ENCODE peak calls at places on chromosome 2, in six cellular contexts. L is activated gamma-delta T cell treated with Interleukin-2 at 50 U/mL for 16 hours, D is GM06990, P is left cardiac atrium, O is NCI-H1694, V is NCI-H1105 treated with DMSO at 0.1 percent for 48 hours. U is an unnamed sample.

GRCh38 chr2:13919981-13920382 is 712.5 kb upstream of the LRATD1 start:
- DNase-seq in L (no peak), P (no peak), D (no peak), O (no peak), V (no peak), U (no peak)

GRCh38 chr2:25230128-25230527 is 61.7 kb upstream of the POMC start:
- DNase-seq in P (no peak), D (no peak), L (no peak), V (peak), O (no peak), U (peak)

GRCh38 chr2:169146220-169146619 is 76.9 kb downstream of the DHRS9 start:
- DNase-seq in D (no peak), L (no peak), O (no peak), V (no peak), P (no peak), U (no peak)

GRCh38 chr2:218228366-218229092 is 11.5 kb downstream of the ARPC2 start:
- DNase-seq in O (no peak), P (no peak), L (no peak), V (no peak), D (no peak), U (no peak)

GRCh38 chr2:99660616-99661416 is 171.0 kb upstream of the REV1 start:
- DNase-seq in L (no peak), V (no peak), P (no peak), D (no peak), O (no peak), U (no peak)

GRCh38 chr2:20294231-20294630 is 56.4 kb downstream of the PUM2 start:
- DNase-seq in V (no peak), L (no peak), O (no peak), D (no peak), P (no peak), U (no peak)

GRCh38 chr2:189580662-189581353 is at the start of gene SLC40A1:
- DNase-seq in O (no peak), D (peak), P (peak), V (peak), L (peak), U (peak)

GRCh38 chr2:206127656-206128055 is 31.6 kb downstream of the NDUFS1 start:
- DNase-seq in P (no peak), O (peak), L (no peak), D (no peak), V (no peak), U (no peak)

GRCh38 chr2:188369365-188369764 is 77.7 kb downstream of the GULP1 start:
- DNase-seq in O (no peak), D (no peak), P (no peak), L (no peak), V (peak), U (peak)

GRCh38 chr2:234446404-234447076 is 50.3 kb downstream of the ARL4C start:
- DNase-seq in D (peak), P (peak), L (peak), O (no peak), V (no peak), U (no peak)

GRCh38 chr2:120376679-120377640 is 31.0 kb downstream of the INHBB start:
- DNase-seq in O (no peak), P (no peak), L (no peak), V (no peak), D (no peak), U (no peak)

GRCh38 chr2:128617029-128617590 is 298.4 kb upstream of the HS6ST1 start:
- DNase-seq in V (no peak), L (no peak), O (no peak), P (no peak), D (no peak), U (no peak)

GRCh38 chr2:185335879-185336278 is 402.7 kb upstream of the FSIP2 start:
- DNase-seq in V (no peak), D (no peak), O (no peak), L (no peak), P (no peak), U (no peak)

GRCh38 chr2:207394812-207395534 is 134.8 kb upstream of the CREB1 start:
- DNase-seq in P (peak), L (no peak), V (no peak), D (no peak), O (no peak), U (peak)

GRCh38 chr2:135745545-135745944 is 3.9 kb downstream of the UBXN4 start:
- DNase-seq in O (no peak), P (no peak), V (no peak), L (no peak), D (no peak), U (no peak)

GRCh38 chr2:236663671-236664101 is 94.1 kb downstream of the ACKR3 start:
- DNase-seq in O (no peak), V (no peak), D (no peak), P (peak), L (no peak), U (no peak)

GRCh38 chr2:172198908-172199307 is 96.2 kb upstream of the DLX2 start:
- DNase-seq in P (no peak), O (no peak), D (no peak), V (no peak), L (no peak), U (no peak)

GRCh38 chr2:99593692-99594427 is 104.0 kb upstream of the REV1 start:
- DNase-seq in O (no peak), D (no peak), V (no peak), P (no peak), L (no peak), U (no peak)

GRCh38 chr2:96267159-96267971 is 1.3 kb downstream of the CIAO1 start:
- DNase-seq in O (peak), L (peak), D (no peak), V (peak), P (no peak), U (peak)

GRCh38 chr2:136423516-136423996 is 305.6 kb upstream of the CXCR4 start:
- DNase-seq in V (peak), P (peak), L (peak), O (peak), D (peak), U (peak)

GRCh38 chr2:74975016-74975415 is 16.6 kb downstream of the POLE4 start:
- DNase-seq in D (no peak), L (no peak), V (no peak), O (no peak), P (no peak), U (no peak)

GRCh38 chr2:213251618-213252017 is 32.6 kb upstream of the SPAG16 start:
- DNase-seq in D (no peak), P (no peak), L (no peak), O (peak), V (peak), U (no peak)

GRCh38 chr2:132871829-132872228 is 201.8 kb upstream of the LYPD1 start:
- DNase-seq in D (no peak), O (peak), P (no peak), V (no peak), L (no peak), U (no peak)

GRCh38 chr2:74872310-74872923 is 38.5 kb downstream of the HK2 start:
- DNase-seq in L (no peak), O (no peak), P (no peak), V (no peak), D (no peak), U (no peak)

GRCh38 chr2:37506407-37507068 is 162.1 kb downstream of the QPCT start:
- DNase-seq in O (no peak), L (no peak), V (no peak), P (no peak), D (peak), U (peak)

GRCh38 chr2:236857781-236858180 is 227.9 kb upstream of the COPS8 start:
- DNase-seq in P (no peak), L (no peak), V (no peak), O (no peak), D (no peak), U (no peak)

GRCh38 chr2:53787255-53787910 is 539 bp downstream of the ERLEC1 start:
- DNase-seq in V (no peak), O (no peak), D (no peak), L (no peak), P (no peak), U (no peak)

GRCh38 chr2:116776556-116776955 is 1037.9 kb upstream of the DDX18 start:
- DNase-seq in V (no peak), L (no peak), P (no peak), D (no peak), O (no peak), U (no peak)

GRCh38 chr2:120175000-120175581 is 48.1 kb downstream of the TMEM185B start:
- DNase-seq in O (peak), D (no peak), L (peak), P (no peak), V (peak), U (no peak)